ENCODE peak calls at places on chromosome 14, in nine cellular contexts. M is A673; G is ecto neural progenitor cell; U is EH; Q is colonic mucosa; T is activated naive CD4-positive, alpha-beta T cell; R is stimulated activated CD4-positive, alpha-beta T cell treated with anti-CD3 and anti-CD28 coated beads, Interleukin-1b, Interleukin-23, amount 100 ng/mL, for 1 hour; Z is omental fat pad; L is neural progenitor cell. C is an unnamed sample.

GRCh38 chr14:104640681-104641080 is 36.1 kb upstream of the TMEM179 start:
- DNase-seq in G (no peak), T (no peak), R (no peak), U (no peak), Q (no peak), L (no peak), M (no peak), Z (no peak), C (no peak)

GRCh38 chr14:31787377-31787776 is 226.2 kb downstream of the NUBPL start:
- DNase-seq in M (peak), G (no peak), R (no peak), Z (no peak), U (peak), T (no peak), L (no peak), Q (no peak), C (no peak)

GRCh38 chr14:69013943-69014782 is 35.1 kb upstream of the ACTN1 start:
- DNase-seq in G (no peak), U (peak), L (peak), M (peak), R (no peak), Z (no peak), Q (peak), T (no peak), C (peak)

GRCh38 chr14:61153436-61153835 is 127.7 kb downstream of the TMEM30B start:
- DNase-seq in G (peak), T (no peak), Q (no peak), M (peak), R (no peak), U (peak), Z (no peak), L (peak), C (no peak)

GRCh38 chr14:103020271-103020910 is 37.0 kb downstream of the CDC42BPB start:
- DNase-seq in Q (no peak), T (no peak), Z (no peak), G (no peak), L (no peak), U (no peak), R (no peak), M (no peak), C (no peak)

GRCh38 chr14:73251516-73252215 is 14.4 kb downstream of the PAPLN start:
- DNase-seq in U (no peak), T (no peak), L (no peak), R (no peak), Q (no peak), M (no peak), G (no peak), Z (no peak), C (no peak)

GRCh38 chr14:29643415-29644206 is 284.0 kb downstream of the PRKD1 start:
- DNase-seq in R (no peak), T (no peak), G (no peak), M (peak), U (peak), L (no peak), Q (no peak), Z (no peak), C (no peak)

GRCh38 chr14:72450473-72451044 is 443.3 kb downstream of the DPF3 start:
- DNase-seq in U (no peak), M (peak), G (no peak), R (no peak), Q (no peak), T (no peak), Z (no peak), L (no peak), C (no peak)

GRCh38 chr14:60922050-60922449 is 58.8 kb downstream of the TRMT5 start:
- DNase-seq in T (no peak), Q (no peak), M (peak), L (no peak), Z (no peak), U (peak), G (no peak), R (no peak), C (no peak)

GRCh38 chr14:32311294-32312009 is 17.6 kb upstream of the AKAP6 start:
- DNase-seq in Q (no peak), U (peak), T (no peak), Z (no peak), M (no peak), L (no peak), G (no peak), R (no peak), C (no peak)

GRCh38 chr14:39469094-39469710 is 37.0 kb upstream of the FBXO33 start:
- DNase-seq in Z (no peak), Q (no peak), U (peak), T (no peak), M (peak), G (peak), R (no peak), L (peak), C (no peak)

GRCh38 chr14:71583246-71583645 is 349.0 kb upstream of the RGS6 start:
- DNase-seq in Q (no peak), G (no peak), Z (no peak), U (peak), L (no peak), R (no peak), M (no peak), T (no peak), C (no peak)

GRCh38 chr14:54253195-54253947 is 143.4 kb upstream of the CDKN3 start:
- DNase-seq in T (no peak), Z (no peak), L (no peak), U (peak), G (no peak), Q (no peak), M (no peak), R (no peak), C (no peak)

GRCh38 chr14:90698379-90698869 is 117.8 kb downstream of the TTC7B start:
- DNase-seq in G (no peak), U (peak), L (no peak), M (peak), T (no peak), Q (no peak), Z (no peak), R (no peak), C (no peak)

GRCh38 chr14:104267895-104268294 is 129.5 kb downstream of the KIF26A start:
- DNase-seq in L (no peak), M (no peak), R (no peak), Q (peak), G (peak), U (no peak), T (no peak), Z (no peak), C (peak)

GRCh38 chr14:42884100-42884499 is 1277.4 kb downstream of the LRFN5 start:
- DNase-seq in Z (no peak), R (no peak), Q (no peak), U (no peak), G (no peak), L (no peak), T (no peak), M (peak), C (no peak)

GRCh38 chr14:59698793-59699192 is 122.2 kb upstream of the CCDC175 start:
- DNase-seq in R (no peak), U (peak), Z (no peak), G (no peak), Q (no peak), L (no peak), T (no peak), M (peak), C (no peak)

GRCh38 chr14:76938092-76938500 is 90.4 kb downstream of the IRF2BPL start:
- DNase-seq in G (no peak), Q (no peak), M (no peak), R (no peak), L (no peak), Z (no peak), U (peak), T (no peak), C (no peak)